ENCODE peak calls at places on chromosomes 7 and 10, in ten cellular contexts. One of them, this sample, is unnamed.

GRCh38 chr10:120365872-120366271 is 91.2 kb upstream of the PLPP4 start:
- DNase-seq in colonic mucosa: no peak
- DNase-seq in caudate nucleus: no peak
- DNase-seq in SJCRH30: no peak
- DNase-seq in ascending aorta: no peak
- DNase-seq in A549: no peak
- DNase-seq in SK-N-MC: no peak
- DNase-seq in heart right ventricle: no peak
- DNase-seq in HepG2: no peak
- DNase-seq in lower lobe of right lung: no peak
- DNase-seq in this sample: no peak

GRCh38 chr7:12643001-12643400 is 44.4 kb upstream of the ARL4A start:
- DNase-seq in colonic mucosa: no peak
- DNase-seq in caudate nucleus: no peak
- DNase-seq in SJCRH30: no peak
- DNase-seq in ascending aorta: no peak
- DNase-seq in A549: no peak
- DNase-seq in SK-N-MC: no peak
- DNase-seq in heart right ventricle: no peak
- DNase-seq in HepG2: no peak
- DNase-seq in lower lobe of right lung: no peak
- DNase-seq in this sample: no peak

GRCh38 chr7:13467111-13467547 is 522.3 kb downstream of the ETV1 start:
- DNase-seq in colonic mucosa: no peak
- DNase-seq in caudate nucleus: no peak
- DNase-seq in SJCRH30: peak; percentile 21
- DNase-seq in ascending aorta: no peak
- DNase-seq in A549: no peak
- DNase-seq in SK-N-MC: peak; percentile 18
- DNase-seq in heart right ventricle: no peak
- DNase-seq in HepG2: no peak
- DNase-seq in lower lobe of right lung: no peak
- DNase-seq in this sample: no peak

GRCh38 chr10:90413196-90413595 is 444.6 kb downstream of the HTR7 start:
- DNase-seq in colonic mucosa: no peak
- DNase-seq in caudate nucleus: no peak
- DNase-seq in SJCRH30: no peak
- DNase-seq in ascending aorta: no peak
- DNase-seq in A549: no peak
- DNase-seq in SK-N-MC: no peak
- DNase-seq in heart right ventricle: no peak
- DNase-seq in HepG2: no peak
- DNase-seq in lower lobe of right lung: no peak
- DNase-seq in this sample: no peak

GRCh38 chr10:87864497-87865059 is 1.2 kb downstream of the PTEN start:
- DNase-seq in colonic mucosa: no peak
- DNase-seq in caudate nucleus: no peak
- DNase-seq in SJCRH30: peak; percentile 34
- DNase-seq in ascending aorta: no peak
- DNase-seq in A549: no peak
- DNase-seq in SK-N-MC: no peak
- DNase-seq in heart right ventricle: no peak
- DNase-seq in HepG2: no peak
- DNase-seq in lower lobe of right lung: no peak
- DNase-seq in this sample: no peak

GRCh38 chr7:30306977-30307376 is 22.6 kb downstream of the ZNRF2 start:
- DNase-seq in colonic mucosa: no peak
- DNase-seq in caudate nucleus: no peak
- DNase-seq in SJCRH30: no peak
- DNase-seq in ascending aorta: no peak
- DNase-seq in A549: no peak
- DNase-seq in SK-N-MC: no peak
- DNase-seq in heart right ventricle: no peak
- DNase-seq in HepG2: no peak
- DNase-seq in lower lobe of right lung: no peak
- DNase-seq in this sample: no peak

GRCh38 chr10:125212150-125212809 is 51.9 kb upstream of the CTBP2 start:
- DNase-seq in colonic mucosa: no peak
- DNase-seq in caudate nucleus: no peak
- DNase-seq in SJCRH30: no peak
- DNase-seq in ascending aorta: no peak
- DNase-seq in A549: no peak
- DNase-seq in SK-N-MC: no peak
- DNase-seq in heart right ventricle: no peak
- DNase-seq in HepG2: no peak
- DNase-seq in lower lobe of right lung: no peak
- DNase-seq in this sample: no peak

GRCh38 chr7:138378741-138379559 is 81.1 kb upstream of the TRIM24 start:
- DNase-seq in colonic mucosa: no peak
- DNase-seq in caudate nucleus: no peak
- DNase-seq in SJCRH30: no peak
- DNase-seq in ascending aorta: no peak
- DNase-seq in A549: no peak
- DNase-seq in SK-N-MC: no peak
- DNase-seq in heart right ventricle: no peak
- DNase-seq in HepG2: no peak
- DNase-seq in lower lobe of right lung: no peak
- DNase-seq in this sample: no peak

GRCh38 chr7:33248663-33249062 is 119.3 kb downstream of the BBS9 start:
- DNase-seq in colonic mucosa: no peak
- DNase-seq in caudate nucleus: no peak
- DNase-seq in SJCRH30: peak; percentile 72
- DNase-seq in ascending aorta: no peak
- DNase-seq in A549: no peak
- DNase-seq in SK-N-MC: no peak
- DNase-seq in heart right ventricle: no peak
- DNase-seq in HepG2: peak; percentile 62
- DNase-seq in lower lobe of right lung: no peak
- DNase-seq in this sample: no peak

GRCh38 chr7:151592868-151593486 is 73.3 kb upstream of the RHEB start:
- DNase-seq in colonic mucosa: no peak
- DNase-seq in caudate nucleus: no peak
- DNase-seq in SJCRH30: no peak
- DNase-seq in ascending aorta: no peak
- DNase-seq in A549: peak; percentile 50
- DNase-seq in SK-N-MC: no peak
- DNase-seq in heart right ventricle: no peak
- DNase-seq in HepG2: no peak
- DNase-seq in lower lobe of right lung: no peak
- DNase-seq in this sample: no peak

GRCh38 chr7:1754345-1754908 is 84.3 kb downstream of the ELFN1 start:
- DNase-seq in colonic mucosa: no peak
- DNase-seq in caudate nucleus: no peak
- DNase-seq in SJCRH30: no peak
- DNase-seq in ascending aorta: no peak
- DNase-seq in A549: no peak
- DNase-seq in SK-N-MC: no peak
- DNase-seq in heart right ventricle: no peak
- DNase-seq in HepG2: no peak
- DNase-seq in lower lobe of right lung: no peak
- DNase-seq in this sample: no peak

GRCh38 chr10:93515071-93515962 is 18.9 kb downstream of the CEP55 start:
- DNase-seq in colonic mucosa: no peak
- DNase-seq in caudate nucleus: no peak
- DNase-seq in SJCRH30: no peak
- DNase-seq in ascending aorta: no peak
- DNase-seq in A549: no peak
- DNase-seq in SK-N-MC: no peak
- DNase-seq in heart right ventricle: no peak
- DNase-seq in HepG2: no peak
- DNase-seq in lower lobe of right lung: no peak
- DNase-seq in this sample: no peak

GRCh38 chr10:80464557-80465466 is 10.7 kb downstream of the TSPAN14 start:
- DNase-seq in colonic mucosa: peak; percentile 26
- DNase-seq in caudate nucleus: peak; percentile 38
- DNase-seq in SJCRH30: peak; percentile 83
- DNase-seq in ascending aorta: no peak
- DNase-seq in A549: no peak
- DNase-seq in SK-N-MC: no peak
- DNase-seq in heart right ventricle: peak; percentile 58
- DNase-seq in HepG2: peak; percentile 97
- DNase-seq in lower lobe of right lung: no peak
- DNase-seq in this sample: peak; percentile 63

GRCh38 chr7:124072603-124073324 is 39.9 kb upstream of the TMEM229A start:
- DNase-seq in colonic mucosa: no peak
- DNase-seq in caudate nucleus: no peak
- DNase-seq in SJCRH30: peak; percentile 88
- DNase-seq in ascending aorta: no peak
- DNase-seq in A549: peak; percentile 33
- DNase-seq in SK-N-MC: no peak
- DNase-seq in heart right ventricle: no peak
- DNase-seq in HepG2: peak; percentile 6
- DNase-seq in lower lobe of right lung: no peak
- DNase-seq in this sample: no peak

GRCh38 chr7:28346972-28347371 is 65.3 kb upstream of the CREB5 start:
- DNase-seq in colonic mucosa: no peak
- DNase-seq in caudate nucleus: no peak
- DNase-seq in SJCRH30: no peak
- DNase-seq in ascending aorta: no peak
- DNase-seq in A549: no peak
- DNase-seq in SK-N-MC: no peak
- DNase-seq in heart right ventricle: no peak
- DNase-seq in HepG2: no peak
- DNase-seq in lower lobe of right lung: no peak
- DNase-seq in this sample: no peak
- H3K27ac ChIP-seq in colonic mucosa: no peak overlapping the region
- H3K27ac ChIP-seq in caudate nucleus: no peak overlapping the region
- H3K27ac ChIP-seq in SJCRH30: no peak overlapping the region
- H3K27ac ChIP-seq in ascending aorta: no peak overlapping the region
- H3K27ac ChIP-seq in A549: no peak overlapping the region
- H3K27ac ChIP-seq in SK-N-MC: no peak overlapping the region
- H3K27ac ChIP-seq in heart right ventricle: no peak overlapping the region
- H3K27ac ChIP-seq in HepG2: no peak overlapping the region
- H3K27ac ChIP-seq in lower lobe of right lung: no peak overlapping the region
- H3K27ac ChIP-seq in this sample: no peak overlapping the region

DNA sequence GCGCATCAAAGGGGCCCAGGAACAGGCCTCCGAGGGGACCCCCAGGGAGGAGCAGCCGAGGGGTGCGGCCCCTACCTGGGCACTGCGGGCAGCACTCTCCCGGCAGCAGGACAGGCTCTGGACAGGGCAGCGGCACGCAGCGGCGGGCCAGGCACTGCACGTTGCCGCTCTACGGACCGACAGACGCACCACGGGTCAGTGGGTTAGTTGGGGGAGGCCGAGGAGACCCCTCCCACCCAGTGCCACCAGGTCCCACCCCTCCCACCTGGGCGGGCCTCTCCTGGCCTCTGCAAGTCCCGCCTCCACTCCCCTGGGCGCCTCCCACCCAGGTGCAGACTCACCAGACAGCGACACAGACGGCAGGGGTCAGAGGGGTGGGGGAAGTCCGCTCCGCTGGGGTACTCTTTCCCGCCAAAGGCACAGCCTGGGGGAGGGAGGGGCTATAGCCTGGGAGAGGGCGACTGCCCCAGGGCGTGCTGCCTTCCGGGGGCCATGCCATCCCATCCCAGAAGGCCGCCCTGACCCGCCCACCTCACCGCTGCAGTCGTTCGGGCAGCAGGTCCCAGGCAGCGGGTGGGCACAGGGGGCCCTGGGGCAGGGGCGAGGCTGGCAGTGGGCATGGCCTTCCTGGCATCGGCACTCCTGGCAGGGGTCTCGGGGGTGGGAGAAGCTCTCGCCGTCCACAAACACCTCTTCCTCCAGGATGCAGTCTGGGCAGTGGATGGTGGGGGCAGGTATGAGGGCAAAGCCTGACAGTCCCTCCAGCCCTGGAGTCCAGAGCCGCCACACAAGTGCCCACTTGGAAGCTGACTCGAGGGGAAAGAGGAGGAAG is 19.2 kb downstream of the KCP start:
- DNase-seq in colonic mucosa: no peak
- DNase-seq in caudate nucleus: no peak
- DNase-seq in SJCRH30: no peak
- DNase-seq in ascending aorta: no peak
- DNase-seq in A549: no peak
- DNase-seq in SK-N-MC: no peak
- DNase-seq in heart right ventricle: no peak
- DNase-seq in HepG2: no peak
- DNase-seq in lower lobe of right lung: no peak
- DNase-seq in this sample: no peak
- H3K27ac ChIP-seq in colonic mucosa: no peak overlapping the region
- H3K27ac ChIP-seq in caudate nucleus: no peak overlapping the region
- H3K27ac ChIP-seq in SJCRH30: no peak overlapping the region
- H3K27ac ChIP-seq in ascending aorta: no peak overlapping the region
- H3K27ac ChIP-seq in A549: peak overlapping the region; percentile 29
- H3K27ac ChIP-seq in SK-N-MC: no peak overlapping the region
- H3K27ac ChIP-seq in heart right ventricle: no peak overlapping the region
- H3K27ac ChIP-seq in HepG2: no peak overlapping the region
- H3K27ac ChIP-seq in lower lobe of right lung: no peak overlapping the region
- H3K27ac ChIP-seq in this sample: no peak overlapping the region

GRCh38 chr7:110827287-110827855 is 263.6 kb upstream of the LRRN3 start:
- DNase-seq in colonic mucosa: no peak
- DNase-seq in caudate nucleus: no peak
- DNase-seq in SJCRH30: no peak
- DNase-seq in ascending aorta: no peak
- DNase-seq in A549: no peak
- DNase-seq in SK-N-MC: no peak
- DNase-seq in heart right ventricle: no peak
- DNase-seq in HepG2: no peak
- DNase-seq in lower lobe of right lung: no peak
- DNase-seq in this sample: no peak
- H3K27ac ChIP-seq in colonic mucosa: no peak overlapping the region
- H3K27ac ChIP-seq in caudate nucleus: no peak overlapping the region
- H3K27ac ChIP-seq in SJCRH30: no peak overlapping the region
- H3K27ac ChIP-seq in ascending aorta: no peak overlapping the region
- H3K27ac ChIP-seq in A549: no peak overlapping the region
- H3K27ac ChIP-seq in SK-N-MC: no peak overlapping the region
- H3K27ac ChIP-seq in heart right ventricle: no peak overlapping the region
- H3K27ac ChIP-seq in HepG2: no peak overlapping the region
- H3K27ac ChIP-seq in lower lobe of right lung: no peak overlapping the region
- H3K27ac ChIP-seq in this sample: no peak overlapping the region

DNA sequence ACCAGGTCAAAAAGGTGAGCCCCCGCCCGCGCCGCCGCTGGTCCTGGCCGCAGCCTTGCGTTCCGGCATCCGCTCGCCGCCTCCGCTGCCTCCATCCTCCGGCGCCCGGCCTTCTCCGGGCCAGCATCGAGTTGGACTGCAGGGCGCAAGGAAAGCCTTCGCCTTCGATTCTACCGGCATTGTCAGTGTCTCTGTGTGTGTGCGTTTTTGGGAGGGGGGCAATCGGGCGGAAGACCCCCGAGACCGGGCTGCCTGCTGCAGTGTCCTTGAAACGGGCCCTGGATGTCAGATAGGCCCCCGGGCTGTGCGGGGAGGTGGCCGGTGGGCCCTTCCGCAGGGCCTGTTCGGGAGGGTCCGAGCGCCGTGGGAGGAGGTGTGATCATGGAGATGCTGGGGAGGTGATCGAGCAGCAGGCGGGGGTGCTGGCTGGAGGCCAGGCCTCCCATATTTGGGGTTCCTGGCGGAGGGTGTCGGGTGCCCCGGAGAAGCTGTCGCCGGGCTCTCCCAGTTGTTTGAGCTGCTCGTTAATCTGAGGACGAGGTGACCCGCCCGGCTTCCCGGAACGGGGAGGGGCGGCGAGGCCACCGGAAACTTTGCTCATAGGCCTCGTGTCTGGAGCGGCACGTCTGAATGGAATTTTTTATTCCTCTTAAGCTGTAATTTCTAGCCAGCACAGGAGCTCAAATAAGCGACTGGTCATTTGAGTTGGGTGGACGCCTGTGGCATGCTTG is 40.9 kb downstream of the HK1 start:
- DNase-seq in colonic mucosa: peak; percentile 89
- DNase-seq in caudate nucleus: peak; percentile 30
- DNase-seq in SJCRH30: peak; percentile 46
- DNase-seq in ascending aorta: peak; percentile 75
- DNase-seq in A549: peak; percentile 34
- DNase-seq in SK-N-MC: no peak
- DNase-seq in heart right ventricle: peak; percentile 88
- DNase-seq in HepG2: no peak
- DNase-seq in lower lobe of right lung: peak; percentile 89
- DNase-seq in this sample: no peak
- H3K27ac ChIP-seq in colonic mucosa: peak overlapping the region; percentile 96
- H3K27ac ChIP-seq in caudate nucleus: peak overlapping the region; percentile 83
- H3K27ac ChIP-seq in SJCRH30: peak overlapping the region; percentile 27
- H3K27ac ChIP-seq in ascending aorta: peak overlapping the region; percentile 91
- H3K27ac ChIP-seq in A549: peak overlapping the region; percentile 80
- H3K27ac ChIP-seq in SK-N-MC: no peak overlapping the region
- H3K27ac ChIP-seq in heart right ventricle: peak overlapping the region; percentile 97
- H3K27ac ChIP-seq in HepG2: no peak overlapping the region
- H3K27ac ChIP-seq in lower lobe of right lung: peak overlapping the region; percentile 97
- H3K27ac ChIP-seq in this sample: peak overlapping the region; percentile 71